ENCODE peak calls at places on chromosome 7, in four cellular contexts. V is SJSA1, D is upper lobe of right lung, Z is psoas muscle. I is an unnamed sample.

GRCh38 chr7:111595780-111596179 is 33.5 kb upstream of the IMMP2L start:
- DNase-seq in V (no peak), D (no peak), Z (no peak), I (no peak)

GRCh38 chr7:41003031-41003925 is 699.6 kb downstream of the INHBA start:
- DNase-seq in V (no peak), Z (peak), D (peak), I (no peak)

GRCh38 chr7:120990468-120991118 is 2.1 kb downstream of the CPED1 start:
- DNase-seq in D (no peak), Z (no peak), V (peak), I (no peak)

GRCh38 chr7:69448071-69448470 is 150.2 kb upstream of the AUTS2 start:
- DNase-seq in V (no peak), D (no peak), Z (no peak), I (no peak)

GRCh38 chr7:41822259-41822658 is 119.4 kb upstream of the INHBA start:
- DNase-seq in V (no peak), D (no peak), Z (no peak), I (no peak)

GRCh38 chr7:30918676-30919075 is 7.0 kb downstream of the AQP1 start:
- DNase-seq in D (no peak), V (no peak), Z (no peak), I (no peak)

GRCh38 chr7:139635521-139636240 is 112.2 kb downstream of the CLEC2L start:
- DNase-seq in D (no peak), Z (no peak), V (no peak), I (peak)

GRCh38 chr7:129875745-129876411 is 76.9 kb downstream of the UBE2H start:
- DNase-seq in Z (no peak), D (no peak), V (peak), I (no peak)

GRCh38 chr7:47304727-47305719 is 276.9 kb downstream of the TNS3 start:
- DNase-seq in D (no peak), V (no peak), Z (no peak), I (no peak)

GRCh38 chr7:100215895-100216294 is 3.9 kb upstream of the PVRIG start:
- DNase-seq in Z (no peak), D (peak), V (no peak), I (no peak)

GRCh38 chr7:74501298-74501697 is 47.6 kb downstream of the GTF2IRD1 start:
- DNase-seq in D (peak), Z (peak), V (no peak), I (no peak)

GRCh38 chr7:44615149-44615611 is 8.8 kb downstream of the OGDH start:
- DNase-seq in D (no peak), V (no peak), Z (peak), I (no peak)

GRCh38 chr7:132261296-132261695 is 315.0 kb downstream of the PLXNA4 start:
- DNase-seq in V (no peak), D (no peak), Z (no peak), I (no peak)

GRCh38 chr7:123537026-123537642 is 2.7 kb upstream of the IQUB start:
- DNase-seq in D (no peak), Z (no peak), V (peak), I (no peak)

GRCh38 chr7:71239517-71239916 is 107.6 kb downstream of the GALNT17 start:
- DNase-seq in D (no peak), V (no peak), Z (no peak), I (no peak)

GRCh38 chr7:116717137-116717536 is 45.1 kb downstream of the MET start:
- DNase-seq in V (no peak), Z (no peak), D (no peak), I (no peak)

GRCh38 chr7:25196132-25196896 is 32.0 kb downstream of the NPVF start:
- DNase-seq in D (no peak), V (peak), Z (no peak), I (no peak)

GRCh38 chr7:34153680-34154270 is 248.4 kb downstream of the BMPER start:
- DNase-seq in Z (no peak), D (no peak), V (no peak), I (no peak)

GRCh38 chr7:4633012-4633411 is 49.1 kb upstream of the FOXK1 start:
- DNase-seq in D (no peak), V (peak), Z (no peak), I (no peak)

GRCh38 chr7:14685112-14685511 is 217.4 kb downstream of the DGKB start:
- DNase-seq in D (no peak), V (no peak), Z (no peak), I (no peak)

GRCh38 chr7:100568936-100569844 is 4.5 kb downstream of the SAP25 start:
- DNase-seq in D (peak), Z (peak), V (peak), I (peak)

GRCh38 chr7:41104621-41105020 is 598.3 kb downstream of the INHBA start:
- DNase-seq in D (no peak), V (no peak), Z (no peak), I (no peak)

GRCh38 chr7:66950763-66951162 is 29.7 kb downstream of the TMEM248 start:
- DNase-seq in Z (no peak), V (no peak), D (no peak), I (no peak)

GRCh38 chr7:44067064-44067951 is 1.9 kb upstream of the PGAM2 start:
- DNase-seq in V (no peak), D (peak), Z (peak), I (no peak)

GRCh38 chr7:113774182-113774807 is 144.5 kb downstream of the PPP1R3A start:
- DNase-seq in D (no peak), V (peak), Z (no peak), I (no peak)

GRCh38 chr7:85381212-85381611 is 194.4 kb upstream of the SEMA3D start:
- DNase-seq in Z (no peak), D (peak), V (no peak), I (no peak)

GRCh38 chr7:129990403-129991192 is 37.8 kb upstream of the UBE2H start:
- DNase-seq in Z (no peak), V (no peak), D (no peak), I (no peak)

GRCh38 chr7:26153823-26154783 is 2.1 kb downstream of the NFE2L3 start:
- DNase-seq in D (no peak), Z (no peak), V (peak), I (no peak)

GRCh38 chr7:95907337-95907736 is 135.0 kb downstream of the DYNC1I1 start:
- DNase-seq in V (no peak), Z (no peak), D (no peak), I (no peak)

GRCh38 chr7:34313289-34313688 is 344.7 kb upstream of the NPSR1 start:
- DNase-seq in V (no peak), D (no peak), Z (no peak), I (no peak)

GRCh38 chr7:5501465-5501864 is 77.8 kb upstream of the TNRC18 start:
- DNase-seq in Z (no peak), D (no peak), V (no peak), I (no peak)

GRCh38 chr7:1956611-1957470 is 275.9 kb downstream of the MAD1L1 start:
- DNase-seq in V (no peak), Z (no peak), D (no peak), I (no peak)

GRCh38 chr7:139734395-139734794 is 43.4 kb downstream of the HIPK2 start:
- DNase-seq in D (no peak), Z (no peak), V (peak), I (no peak)

GRCh38 chr7:133112976-133113375 is 31.1 kb upstream of the CHCHD3 start:
- DNase-seq in Z (no peak), D (no peak), V (no peak), I (no peak)

GRCh38 chr7:21256310-21256877 is 171.5 kb upstream of the SP4 start:
- DNase-seq in V (peak), Z (no peak), D (no peak), I (peak)

GRCh38 chr7:107666804-107667203 is 6.2 kb downstream of the SLC26A4 start:
- DNase-seq in Z (no peak), D (no peak), V (no peak), I (no peak)

GRCh38 chr7:68125173-68125572 is 1128.5 kb downstream of the TYW1 start:
- DNase-seq in Z (no peak), V (no peak), D (no peak), I (no peak)

DNA sequence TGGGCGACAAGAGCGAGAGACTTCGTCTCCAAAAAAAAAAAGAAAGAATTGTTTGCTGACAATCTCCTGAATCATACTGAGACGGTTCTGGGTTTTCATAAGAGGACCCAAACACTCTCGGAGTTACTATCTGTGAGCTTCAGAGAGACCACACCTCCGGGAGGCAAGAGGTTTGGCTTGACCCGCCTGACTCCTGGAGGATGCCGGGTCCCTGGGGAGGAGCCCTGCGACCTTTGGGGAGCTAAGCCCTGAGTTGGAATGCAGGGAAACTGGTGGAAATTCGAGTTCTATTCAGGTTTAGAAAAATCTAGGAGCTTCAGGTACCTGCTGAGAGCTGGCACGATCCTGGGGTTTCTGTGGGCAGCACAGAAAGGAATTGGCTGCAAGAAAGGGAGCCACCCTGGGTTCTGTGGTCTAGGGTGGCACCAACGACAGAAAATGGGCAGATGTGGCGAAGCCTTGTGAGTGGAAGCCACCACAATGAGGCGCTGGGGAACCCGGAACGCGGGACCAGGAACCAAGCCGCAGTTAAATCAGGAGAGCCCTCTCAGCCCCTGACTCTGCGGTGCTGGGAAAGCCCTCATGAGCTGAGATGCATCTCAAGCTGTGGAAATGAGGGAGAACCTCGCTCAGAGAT is 21.9 kb upstream of the GATAD1 start:
- DNase-seq in D (no peak), V (no peak), Z (no peak), I (no peak)
- H3K4me3 ChIP-seq in D (no peak), V (no peak), Z (no peak), I (no peak)

GRCh38 chr7:80147543-80148376 is 13.1 kb downstream of the GNAI1 start:
- DNase-seq in Z (no peak), V (peak), D (no peak), I (no peak)
- H3K4me3 ChIP-seq in Z (no peak), V (no peak), D (no peak), I (no peak)

GRCh38 chr7:156943091-156944041 is 6.1 kb upstream of the NOM1 start:
- DNase-seq in D (no peak), V (no peak), Z (no peak), I (no peak)
- H3K4me3 ChIP-seq in D (no peak), V (no peak), Z (no peak), I (no peak)

GRCh38 chr7:42928754-42929153 is 3.2 kb downstream of the PSMA2 start:
- DNase-seq in Z (no peak), V (no peak), D (no peak), I (no peak)
- H3K4me3 ChIP-seq in Z (no peak), V (no peak), D (no peak), I (no peak)

GRCh38 chr7:57769958-57770357 is 320.0 kb downstream of the ZNF716 start:
- DNase-seq in Z (no peak), D (no peak), V (no peak), I (no peak)
- H3K4me3 ChIP-seq in Z (no peak), D (no peak), V (no peak), I (no peak)

DNA sequence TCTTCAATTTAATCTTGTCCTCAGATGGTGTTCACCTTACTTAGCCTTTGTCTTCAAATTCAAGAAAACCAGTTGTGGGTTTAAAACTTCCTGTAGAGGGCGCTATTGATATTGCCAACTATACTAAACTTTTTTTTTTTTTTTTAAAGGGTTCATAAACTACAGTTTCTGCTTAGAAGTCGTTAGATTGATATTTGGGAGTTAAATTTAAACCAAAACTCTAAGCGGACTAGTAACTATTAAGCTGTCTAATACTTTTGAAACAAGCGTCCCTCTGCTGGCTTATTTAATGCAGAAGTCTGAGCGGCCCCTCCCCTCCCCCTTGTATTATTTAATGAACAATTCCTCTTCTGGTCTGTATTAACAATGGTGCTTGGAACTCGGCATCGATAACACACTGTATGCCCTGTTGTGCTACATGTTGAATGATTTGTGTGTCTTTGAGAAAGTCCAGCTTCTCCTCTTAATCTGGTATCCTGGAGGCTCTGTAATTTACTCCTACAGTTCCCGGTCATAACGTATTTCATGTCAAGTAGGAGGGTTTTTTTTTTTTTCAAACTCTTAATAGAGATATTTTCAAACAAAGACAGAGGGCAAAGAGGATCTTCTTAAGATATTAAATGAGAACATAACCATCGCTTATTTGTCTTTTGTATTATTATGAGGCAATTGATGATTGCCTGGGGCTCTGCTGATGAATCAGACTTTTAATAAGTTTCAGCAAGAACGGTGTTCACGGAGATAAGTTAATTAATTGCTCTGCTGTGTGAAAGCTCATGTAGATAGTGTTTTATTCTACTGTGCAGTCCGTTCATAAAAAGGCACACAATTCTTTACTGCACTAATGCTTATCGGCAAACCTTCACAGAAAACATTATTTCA is 22.6 kb upstream of the CREB5 start:
- DNase-seq in V (peak), D (no peak), Z (no peak), I (no peak)
- H3K4me3 ChIP-seq in V (no peak), D (no peak), Z (peak), I (no peak)

GRCh38 chr7:3195160-3195559 is 105.9 kb upstream of the SDK1 start:
- DNase-seq in Z (no peak), V (no peak), D (no peak), I (no peak)
- H3K4me3 ChIP-seq in Z (no peak), V (no peak), D (no peak), I (no peak)